ENCODE peak calls at places on chromosomes 5 and 9, in ten cellular contexts. U is upper lobe of right lung; F is neuronal stem cell; G is CD4-positive, CD25-positive, alpha-beta regulatory T cell; J is Panc1; Z is ovary; Q is adrenal gland; V is iPS DF 6.9; P is lower lobe of right lung; O is H9. A is an unnamed sample.

GRCh38 chr9:9170735-9171134 is 1371.2 kb upstream of the DMAC1 start:
- DNase-seq in U (no peak), F (peak; percentile 6), G (no peak), J (no peak), Z (no peak), Q (no peak), V (no peak), P (no peak), O (no peak), A (no peak)

GRCh38 chr5:26482817-26483375 is 555.5 kb downstream of the CDH9 start:
- DNase-seq in U (no peak), F (peak; percentile 47), G (no peak), J (peak; percentile 46), Z (no peak), Q (peak; percentile 63), V (peak; percentile 75), P (no peak), O (peak; percentile 81), A (no peak)

GRCh38 chr5:35371971-35372426 is 141.7 kb upstream of the PRLR start:
- DNase-seq in U (no peak), F (no peak), G (no peak), J (no peak), Z (no peak), Q (no peak), V (no peak), P (no peak), O (no peak), A (no peak)

GRCh38 chr5:41871866-41872265 is 1.6 kb upstream of the OXCT1 start:
- DNase-seq in U (no peak), F (no peak), G (no peak), J (no peak), Z (no peak), Q (no peak), V (no peak), P (no peak), O (no peak), A (peak; percentile 85)

GRCh38 chr9:76510041-76510440 is 51.1 kb downstream of the GCNT1 start:
- DNase-seq in U (no peak), F (no peak), G (no peak), J (no peak), Z (no peak), Q (no peak), V (no peak), P (no peak), O (no peak), A (no peak)

GRCh38 chr5:139633295-139634027 is 14.7 kb upstream of the CXXC5 start:
- DNase-seq in U (peak; percentile 76), F (peak; percentile 75), G (peak; percentile 80), J (peak; percentile 79), Z (peak; percentile 44), Q (peak; percentile 86), V (peak; percentile 76), P (peak; percentile 71), O (peak; percentile 86), A (peak; percentile 80)

GRCh38 chr9:134210908-134211810 is 46.8 kb upstream of the RNU6ATAC start:
- DNase-seq in U (peak; percentile 53), F (no peak), G (no peak), J (no peak), Z (peak; percentile 61), Q (no peak), V (no peak), P (peak; percentile 38), O (no peak), A (no peak)

GRCh38 chr9:99419099-99419498 is 197.0 kb downstream of the SEC61B start:
- DNase-seq in U (no peak), F (no peak), G (no peak), J (no peak), Z (no peak), Q (no peak), V (no peak), P (no peak), O (no peak), A (no peak)

GRCh38 chr5:135491552-135492318 is 39.6 kb upstream of the TIFAB start:
- DNase-seq in U (peak; percentile 76), F (no peak), G (no peak), J (no peak), Z (no peak), Q (no peak), V (no peak), P (peak; percentile 60), O (peak; percentile 66), A (peak; percentile 50)

GRCh38 chr9:19269582-19269981 is 39.1 kb downstream of the DENND4C start:
- DNase-seq in U (no peak), F (no peak), G (no peak), J (no peak), Z (no peak), Q (no peak), V (no peak), P (no peak), O (no peak), A (no peak)

GRCh38 chr5:73966411-73966810 is 340.4 kb downstream of the ARHGEF28 start:
- DNase-seq in U (no peak), F (no peak), G (no peak), J (no peak), Z (no peak), Q (no peak), V (no peak), P (no peak), O (no peak), A (no peak)

GRCh38 chr5:92616085-92616484 is 964.9 kb downstream of the NR2F1-AS1 start:
- DNase-seq in U (no peak), F (no peak), G (no peak), J (no peak), Z (no peak), Q (no peak), V (no peak), P (no peak), O (no peak), A (no peak)
- H3K27me3 ChIP-seq in U (no peaks in the 10 kb centered on the region), F (no peaks in the 10 kb centered on the region), G (no peaks in the 10 kb centered on the region), J (no peaks in the 10 kb centered on the region), Z (no peaks in the 10 kb centered on the region), Q (no peaks in the 10 kb centered on the region), V (no peaks in the 10 kb centered on the region), P (no peaks in the 10 kb centered on the region), O (no peaks in the 10 kb centered on the region), A (no peaks in the 10 kb centered on the region)

DNA sequence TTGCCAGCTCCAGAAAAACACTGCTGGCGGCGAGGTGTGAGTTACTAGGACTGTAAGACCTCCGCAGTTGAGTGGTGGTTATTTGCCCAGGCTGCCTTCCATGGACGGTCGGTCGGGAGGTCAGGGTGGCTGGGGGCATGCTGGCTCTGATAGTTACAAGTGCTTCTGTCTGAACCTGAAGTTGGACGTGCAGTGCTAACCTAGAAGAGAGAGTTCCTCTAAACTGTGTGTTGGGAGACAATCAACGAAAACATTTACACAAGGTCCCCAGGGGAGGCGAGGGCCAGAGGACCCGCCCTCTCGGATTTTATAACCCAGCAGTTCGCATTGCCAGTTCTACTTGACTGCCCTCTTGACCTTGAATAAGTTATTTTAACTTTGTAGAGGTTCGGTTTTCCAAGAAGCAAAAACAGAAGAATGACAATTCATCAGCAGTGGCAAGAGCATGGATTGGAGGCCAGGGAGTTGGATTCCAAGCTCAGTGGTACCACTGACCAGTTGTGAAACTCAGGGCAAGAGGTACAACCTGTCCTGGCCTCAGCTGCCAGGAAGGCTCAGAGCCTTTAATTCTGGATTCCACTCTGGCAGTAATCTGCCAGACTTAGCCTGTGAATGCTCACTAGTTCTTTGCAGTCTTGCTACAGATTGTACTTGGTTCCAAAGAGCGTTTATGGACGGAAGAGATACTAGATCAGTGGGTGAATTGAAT is 28.7 kb upstream of the PDE8B start:
- DNase-seq in U (no peak), F (no peak), G (no peak), J (no peak), Z (no peak), Q (no peak), V (no peak), P (no peak), O (no peak), A (no peak)
- H3K27me3 ChIP-seq in U (peaks cover 28% of the 10 kb centered on the region), F (peaks cover 36% of the 10 kb centered on the region), G (peaks cover 25% of the 10 kb centered on the region), J (peaks cover 38% of the 10 kb centered on the region), Z (no peaks in the 10 kb centered on the region), Q (peaks cover 16% of the 10 kb centered on the region), V (peaks cover 11% of the 10 kb centered on the region), P (peaks cover 34% of the 10 kb centered on the region), O (peaks cover 19% of the 10 kb centered on the region), A (no peaks in the 10 kb centered on the region)

GRCh38 chr5:155728146-155728856 is 598.7 kb upstream of the SGCD start:
- DNase-seq in U (peak; percentile 80), F (peak; percentile 52), G (no peak), J (no peak), Z (peak; percentile 59), Q (peak; percentile 67), V (peak; percentile 37), P (peak; percentile 54), O (peak; percentile 72), A (no peak)
- H3K27me3 ChIP-seq in U (peaks cover 71% of the 10 kb centered on the region), F (peaks cover 63% of the 10 kb centered on the region), G (peaks cover 2% of the 10 kb centered on the region), J (no peaks in the 10 kb centered on the region), Z (no peaks in the 10 kb centered on the region), Q (peaks cover 28% of the 10 kb centered on the region), V (peaks cover 51% of the 10 kb centered on the region), P (peaks cover 65% of the 10 kb centered on the region), O (peaks cover 39% of the 10 kb centered on the region), A (no peaks in the 10 kb centered on the region)

GRCh38 chr5:53479045-53479655 is 1.3 kb upstream of the FST start:
- DNase-seq in U (no peak), F (no peak), G (no peak), J (no peak), Z (no peak), Q (no peak), V (no peak), P (no peak), O (no peak), A (no peak)

GRCh38 chr5:53481887-53482716 is 1.7 kb downstream of the FST start:
- DNase-seq in U (peak; percentile 95), F (peak; percentile 26), G (peak; percentile 79), J (no peak), Z (peak; percentile 51), Q (peak; percentile 81), V (no peak), P (peak; percentile 91), O (peak; percentile 51), A (peak; percentile 77)

GRCh38 chr5:53479656-53480473 is 564 bp upstream of the FST start:
- DNase-seq in U (peak; percentile 77), F (peak; percentile 61), G (peak; percentile 23), J (no peak), Z (no peak), Q (peak; percentile 54), V (no peak), P (peak; percentile 51), O (peak; percentile 57), A (peak; percentile 68)

GRCh38 chr5:53481354-53481886 is 991 bp downstream of the FST start:
- DNase-seq in U (no peak), F (no peak), G (no peak), J (no peak), Z (no peak), Q (no peak), V (no peak), P (no peak), O (no peak), A (no peak)

DNA sequence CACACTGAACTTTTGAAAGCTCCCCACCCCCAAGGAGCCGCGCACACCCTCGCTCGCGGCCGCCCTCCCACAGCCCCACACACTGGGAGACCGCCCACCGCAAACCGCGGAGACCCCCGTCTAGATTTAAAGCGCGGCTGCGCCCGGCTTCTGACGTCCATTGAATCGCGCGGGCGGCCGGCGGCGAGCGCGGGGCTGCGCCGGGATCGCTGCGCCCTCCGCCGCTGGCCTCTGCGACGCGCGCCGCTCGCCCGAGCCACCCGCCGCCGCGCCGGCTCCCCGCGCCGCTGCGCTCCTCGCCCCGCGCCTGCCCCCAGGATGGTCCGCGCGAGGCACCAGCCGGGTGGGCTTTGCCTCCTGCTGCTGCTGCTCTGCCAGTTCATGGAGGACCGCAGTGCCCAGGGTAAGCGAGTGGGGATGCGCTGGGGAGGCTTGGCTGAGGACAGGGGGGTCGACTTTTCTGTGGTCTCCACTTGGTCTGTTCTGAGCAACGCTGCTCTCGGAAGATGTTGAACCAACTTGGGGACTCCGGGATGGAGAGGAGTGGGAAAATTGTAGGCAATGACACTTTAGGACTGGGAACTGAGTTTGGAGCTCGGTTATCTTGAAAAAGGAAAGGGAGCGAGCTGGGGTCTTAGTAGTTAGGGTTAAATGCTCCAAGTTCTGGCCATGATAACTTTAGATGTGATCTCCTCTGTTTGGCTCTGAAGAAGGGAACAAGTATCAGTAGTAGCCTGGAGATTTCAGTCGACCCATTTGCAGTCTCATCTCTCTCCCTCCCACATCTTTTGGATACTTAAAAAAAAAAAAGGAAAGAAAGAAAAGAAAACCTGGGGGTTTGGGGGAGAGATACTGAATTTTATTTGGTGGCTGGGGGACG is at the start of gene FST:
- DNase-seq in U (peak; percentile 67), F (peak; percentile 72), G (no peak), J (no peak), Z (no peak), Q (no peak), V (no peak), P (peak; percentile 44), O (peak; percentile 42), A (peak; percentile 22)
- H3K27me3 ChIP-seq in U (peaks cover 3% of the 10 kb centered on the region), F (peaks cover 3% of the 10 kb centered on the region), G (peaks cover 39% of the 10 kb centered on the region), J (peaks cover 49% of the 10 kb centered on the region), Z (no peaks in the 10 kb centered on the region), Q (no peaks in the 10 kb centered on the region), V (no peaks in the 10 kb centered on the region), P (no peaks in the 10 kb centered on the region), O (no peaks in the 10 kb centered on the region), A (no peaks in the 10 kb centered on the region)